ENCODE peak calls at places on chromosomes 11 and 22, in six cellular contexts. C is PC-9, Q is NCI-H69, N is NCI-H524, E is fibroblast of the aortic adventitia, P is fibroblast of lung. M is an unnamed sample.

GRCh38 chr22:26658671-26659478 is 1.5 kb downstream of the MIAT start:
- DNase-seq in P (peak), N (peak), C (peak), E (peak), Q (peak), M (peak)

GRCh38 chr22:22099833-22100812 is 117.5 kb upstream of the TOP3B start:
- DNase-seq in N (no peak), C (no peak), E (peak), P (no peak), Q (no peak), M (peak)

GRCh38 chr11:22466351-22466750 is 128.2 kb downstream of the SLC17A6 start:
- DNase-seq in E (no peak), N (no peak), C (no peak), P (peak), Q (no peak), M (no peak)

GRCh38 chr11:42552786-42553185 is 759.0 kb upstream of the API5 start:
- DNase-seq in P (no peak), N (no peak), C (no peak), Q (no peak), E (no peak), M (peak)

GRCh38 chr11:6498121-6498520 is 1.0 kb downstream of the DNHD1 start:
- DNase-seq in Q (no peak), C (no peak), E (peak), N (no peak), P (peak), M (peak)

GRCh38 chr22:37681556-37682049 is 4.5 kb upstream of the NOL12 start:
- DNase-seq in Q (peak), P (peak), C (peak), E (peak), N (peak), M (peak)

GRCh38 chr11:38598413-38598812 is 2000.4 kb upstream of the RAG2 start:
- DNase-seq in P (no peak), C (no peak), E (no peak), Q (no peak), N (no peak), M (no peak)

GRCh38 chr11:114257621-114258558 is 38.3 kb upstream of the NNMT start:
- DNase-seq in N (peak), E (no peak), C (no peak), Q (peak), P (no peak), M (peak)

GRCh38 chr11:70002433-70002832 is 75.7 kb upstream of the ANO1 start:
- DNase-seq in E (no peak), C (no peak), Q (no peak), P (no peak), N (no peak), M (no peak)

GRCh38 chr22:27853404-27853803 is 51.8 kb upstream of the MN1 start:
- DNase-seq in C (no peak), E (no peak), Q (no peak), P (no peak), N (no peak), M (peak)

GRCh38 chr22:35301370-35301874 is 1.7 kb downstream of the TOM1 start:
- DNase-seq in P (peak), E (peak), C (peak), N (no peak), Q (no peak), M (peak)

GRCh38 chr22:38316340-38317236 is 645 bp downstream of the CSNK1E start:
- DNase-seq in E (peak), C (no peak), N (peak), P (peak), Q (peak), M (peak)

GRCh38 chr11:33716236-33716635 is 15.6 kb upstream of the C11orf91 start:
- DNase-seq in C (peak), N (peak), E (peak), P (peak), Q (peak), M (peak)